ENCODE peak calls at places on chromosome 1, in six cellular contexts. A is cardiac muscle cell; L is K562; H is endothelial cell of umbilical vein; K is psoas muscle; O is CD8-positive, alpha-beta T cell. E is an unnamed sample.

GRCh38 chr1:85465099-85465790 is at the start of gene DDAH1:
- DNase-seq in A (peak; percentile 75), L (no peak), H (peak; percentile 59), K (no peak), O (no peak), E (peak; percentile 75)

GRCh38 chr1:225407755-225408154 is 20.1 kb downstream of the LBR start:
- DNase-seq in A (no peak), L (no peak), H (no peak), K (no peak), O (no peak), E (no peak)

GRCh38 chr1:75338974-75339483 is 204.8 kb downstream of the LHX8 start:
- DNase-seq in A (no peak), L (no peak), H (peak; percentile 6), K (no peak), O (no peak), E (no peak)

GRCh38 chr1:20443703-20444587 is 42.1 kb downstream of the CAMK2N1 start:
- DNase-seq in A (no peak), L (no peak), H (no peak), K (no peak), O (no peak), E (no peak)

GRCh38 chr1:14267991-14268390 is 330.5 kb upstream of the KAZN start:
- DNase-seq in A (no peak), L (no peak), H (no peak), K (no peak), O (no peak), E (no peak)

GRCh38 chr1:171292799-171293198 is 21.2 kb upstream of the FMO4 start:
- DNase-seq in A (no peak), L (no peak), H (no peak), K (no peak), O (no peak), E (no peak)

GRCh38 chr1:157842939-157843338 is 1.3 kb upstream of the CD5L start:
- DNase-seq in A (no peak), L (no peak), H (no peak), K (no peak), O (no peak), E (no peak)

GRCh38 chr1:156547982-156548381 is 24.4 kb downstream of the IQGAP3 start:
- DNase-seq in A (peak; percentile 5), L (no peak), H (no peak), K (no peak), O (no peak), E (no peak)

GRCh38 chr1:171850951-171851350 is 9.7 kb downstream of the DNM3 start:
- DNase-seq in A (no peak), L (no peak), H (no peak), K (no peak), O (no peak), E (no peak)

GRCh38 chr1:214952648-214953047 is 129.9 kb upstream of the KCNK2 start:
- DNase-seq in A (no peak), L (no peak), H (no peak), K (no peak), O (no peak), E (no peak)

GRCh38 chr1:233197940-233198339 is 97.6 kb downstream of the PCNX2 start:
- DNase-seq in A (no peak), L (no peak), H (no peak), K (no peak), O (no peak), E (no peak)

GRCh38 chr1:204513117-204513716 is 3.0 kb upstream of the MDM4 start:
- DNase-seq in A (no peak), L (no peak), H (no peak), K (no peak), O (peak; percentile 55), E (no peak)

GRCh38 chr1:10338611-10339010 is 60.3 kb upstream of the PGD start:
- DNase-seq in A (no peak), L (no peak), H (no peak), K (no peak), O (no peak), E (no peak)

GRCh38 chr1:22284906-22285544 is 142.1 kb upstream of the WNT4 start:
- DNase-seq in A (no peak), L (peak; percentile 28), H (no peak), K (no peak), O (no peak), E (no peak)

GRCh38 chr1:234656981-234657651 is 47.1 kb upstream of the IRF2BP2 start:
- DNase-seq in A (no peak), L (no peak), H (peak; percentile 92), K (no peak), O (no peak), E (no peak)

GRCh38 chr1:187624812-187625542 is 796.2 kb downstream of the PLA2G4A start:
- DNase-seq in A (no peak), L (no peak), H (no peak), K (no peak), O (no peak), E (no peak)

GRCh38 chr1:53130878-53131589 is 11.4 kb downstream of the SLC1A7 start:
- DNase-seq in A (no peak), L (no peak), H (no peak), K (no peak), O (no peak), E (no peak)
- H3K4me1 ChIP-seq in A (peaks cover 5% of the 10 kb centered on the region), L (peaks cover 9% of the 10 kb centered on the region), H (no peaks in the 10 kb centered on the region), K (no peaks in the 10 kb centered on the region), O (peaks cover 11% of the 10 kb centered on the region), E (no peaks in the 10 kb centered on the region)

GRCh38 chr1:7859406-7859805 is 6.5 kb upstream of the UTS2 start:
- DNase-seq in A (no peak), L (no peak), H (no peak), K (no peak), O (no peak), E (no peak)

GRCh38 chr1:7853341-7854026 is 619 bp upstream of the UTS2 start:
- DNase-seq in A (no peak), L (no peak), H (no peak), K (no peak), O (no peak), E (no peak)

GRCh38 chr1:7857000-7857399 is 4.1 kb upstream of the UTS2 start:
- DNase-seq in A (no peak), L (no peak), H (no peak), K (no peak), O (no peak), E (no peak)

GRCh38 chr1:7857951-7858350 is 5.1 kb upstream of the UTS2 start:
- DNase-seq in A (no peak), L (no peak), H (no peak), K (no peak), O (no peak), E (no peak)

DNA sequence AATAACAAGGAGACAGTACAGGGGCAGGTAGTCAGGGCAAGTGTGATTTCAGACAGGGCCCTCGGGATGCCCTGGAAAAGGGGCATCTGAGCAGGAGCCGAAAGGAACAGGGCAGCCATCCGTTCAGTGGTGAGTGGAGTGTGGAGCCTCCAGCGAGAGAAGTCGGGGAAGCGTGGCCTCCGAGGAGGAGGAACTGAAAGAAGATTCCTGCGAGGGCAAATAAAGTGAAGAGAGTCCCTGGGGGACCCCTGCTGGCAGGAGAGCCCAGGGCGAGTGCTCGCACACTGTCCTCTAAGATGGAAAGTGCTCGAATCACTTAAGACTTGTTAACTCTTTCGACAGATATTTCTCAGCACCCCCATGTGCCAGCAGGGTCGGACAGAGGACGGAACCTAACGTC is 3.5 kb upstream of the UTS2 start:
- DNase-seq in A (no peak), L (no peak), H (no peak), K (no peak), O (no peak), E (no peak)
- TF ChIP-seq CTCF in A (peak; percentile 21), L (peak; percentile 59), H (no peak), K (no peak), O (no peak), E (no peak)

DNA sequence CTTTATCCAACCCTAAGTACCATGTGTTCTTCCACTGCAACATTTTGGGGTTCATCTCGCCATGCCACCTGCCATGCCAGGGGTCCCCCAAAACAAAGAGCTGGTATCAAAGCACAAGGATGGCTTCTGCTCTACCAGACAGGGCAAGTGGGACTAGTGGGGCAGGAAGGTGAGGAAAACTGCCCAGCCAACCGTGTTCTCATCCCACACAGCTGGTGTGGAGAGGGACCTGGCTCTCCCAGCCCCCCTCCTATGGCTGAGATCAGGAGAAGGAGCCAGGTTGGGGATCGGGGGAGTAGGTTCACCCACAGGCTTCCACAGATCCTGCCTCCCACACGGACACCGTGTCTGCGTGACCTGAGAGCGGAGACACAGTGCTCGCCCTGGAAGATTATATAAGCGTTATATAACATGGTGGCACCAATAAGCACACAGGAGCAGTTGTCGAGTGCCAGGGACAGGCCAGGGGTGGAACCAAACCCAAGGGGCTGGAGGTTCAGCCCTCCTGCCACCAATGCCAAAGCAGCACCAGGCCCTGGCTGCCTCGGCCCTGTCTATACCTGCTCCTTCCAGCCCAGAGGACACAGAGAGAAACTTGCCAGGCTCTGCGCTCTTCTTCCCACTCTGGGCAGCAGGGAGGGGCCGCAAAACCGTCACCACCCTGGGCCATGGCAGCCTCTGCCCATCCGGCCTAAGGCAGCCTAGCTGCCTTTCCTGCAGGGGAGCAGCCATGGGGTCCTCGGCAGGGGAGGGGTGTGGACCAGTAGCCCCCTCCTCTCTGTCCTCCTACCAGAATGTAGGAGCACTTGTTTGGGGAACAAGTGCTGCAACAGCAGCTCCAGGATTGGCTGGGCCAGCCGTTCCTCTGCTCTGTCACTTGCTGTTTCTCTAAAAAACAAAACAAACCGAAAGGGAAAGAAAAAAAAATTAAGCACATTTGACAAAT is 43.5 kb downstream of the CD34 start:
- DNase-seq in A (no peak), L (no peak), H (peak; percentile 43), K (peak; percentile 26), O (no peak), E (no peak)
- H3K4me1 ChIP-seq in A (no peaks in the 10 kb centered on the region), L (peaks cover 37% of the 10 kb centered on the region), H (peaks cover 22% of the 10 kb centered on the region), K (peaks cover 48% of the 10 kb centered on the region), O (peaks cover 78% of the 10 kb centered on the region), E (peaks cover 35% of the 10 kb centered on the region)

GRCh38 chr1:201053155-201053860 is 29.8 kb upstream of the KIF21B start:
- DNase-seq in A (no peak), L (peak; percentile 30), H (no peak), K (no peak), O (no peak), E (no peak)
- TF ChIP-seq CTCF in A (no peak), L (peak; percentile 36), H (no peak), K (no peak), O (no peak), E (no peak)